ENCODE peak calls at places on chromosomes 4 and X, in seven cellular contexts. One of them, this sample, is unnamed.

GRCh38 chrX:79169484-79169883 is 25.0 kb downstream of the GPR174 start:
- DNase-seq in NCI-H1105: no peak
- DNase-seq in HFF-Myc: no peak
- DNase-seq in K562: no peak
- DNase-seq in NCI-H1092: no peak
- DNase-seq in pancreas: no peak
- DNase-seq in cardiac fibroblast: no peak
- DNase-seq in this sample: no peak

GRCh38 chr4:36420111-36420679 is 138.8 kb downstream of the DTHD1 start:
- DNase-seq in NCI-H1105: no peak
- DNase-seq in HFF-Myc: no peak
- DNase-seq in K562: no peak
- DNase-seq in NCI-H1092: no peak
- DNase-seq in pancreas: no peak
- DNase-seq in cardiac fibroblast: no peak
- DNase-seq in this sample: no peak

GRCh38 chr4:182648766-182649165 is 268.4 kb downstream of the DCTD start:
- DNase-seq in NCI-H1105: no peak
- DNase-seq in HFF-Myc: no peak
- DNase-seq in K562: no peak
- DNase-seq in NCI-H1092: no peak
- DNase-seq in pancreas: no peak
- DNase-seq in cardiac fibroblast: no peak
- DNase-seq in this sample: no peak

GRCh38 chr4:164169591-164169990 is 584.3 kb upstream of the SMIM31 start:
- DNase-seq in NCI-H1105: no peak
- DNase-seq in HFF-Myc: no peak
- DNase-seq in K562: no peak
- DNase-seq in NCI-H1092: no peak
- DNase-seq in pancreas: no peak
- DNase-seq in cardiac fibroblast: no peak
- DNase-seq in this sample: no peak

GRCh38 chrX:84258708-84259107 is 70.7 kb upstream of the RPS6KA6 start:
- DNase-seq in NCI-H1105: no peak
- DNase-seq in HFF-Myc: no peak
- DNase-seq in K562: no peak
- DNase-seq in NCI-H1092: no peak
- DNase-seq in pancreas: no peak
- DNase-seq in cardiac fibroblast: no peak
- DNase-seq in this sample: no peak

GRCh38 chr4:165293927-165294649 is 33.4 kb upstream of the MSMO1 start:
- DNase-seq in NCI-H1105: no peak
- DNase-seq in HFF-Myc: no peak
- DNase-seq in K562: no peak
- DNase-seq in NCI-H1092: no peak
- DNase-seq in pancreas: no peak
- DNase-seq in cardiac fibroblast: no peak
- DNase-seq in this sample: no peak

GRCh38 chr4:57109847-57110634 is at the start of gene IGFBP7:
- DNase-seq in NCI-H1105: no peak
- DNase-seq in HFF-Myc: no peak
- DNase-seq in K562: peak
- DNase-seq in NCI-H1092: no peak
- DNase-seq in pancreas: peak
- DNase-seq in cardiac fibroblast: peak
- DNase-seq in this sample: peak

GRCh38 chr4:5773271-5773555 is 62.2 kb downstream of the EVC start:
- DNase-seq in NCI-H1105: no peak
- DNase-seq in HFF-Myc: peak
- DNase-seq in K562: no peak
- DNase-seq in NCI-H1092: no peak
- DNase-seq in pancreas: no peak
- DNase-seq in cardiac fibroblast: peak
- DNase-seq in this sample: no peak

GRCh38 chr4:56640907-56641493 is 40.1 kb downstream of the HOPX start:
- DNase-seq in NCI-H1105: no peak
- DNase-seq in HFF-Myc: no peak
- DNase-seq in K562: no peak
- DNase-seq in NCI-H1092: no peak
- DNase-seq in pancreas: no peak
- DNase-seq in cardiac fibroblast: no peak
- DNase-seq in this sample: no peak

GRCh38 chr4:56723201-56723605 is 42.1 kb upstream of the HOPX start:
- DNase-seq in NCI-H1105: no peak
- DNase-seq in HFF-Myc: no peak
- DNase-seq in K562: no peak
- DNase-seq in NCI-H1092: no peak
- DNase-seq in pancreas: no peak
- DNase-seq in cardiac fibroblast: no peak
- DNase-seq in this sample: no peak

GRCh38 chrX:107674480-107675364 is 46.4 kb downstream of the PRPS1 start:
- DNase-seq in NCI-H1105: no peak
- DNase-seq in HFF-Myc: no peak
- DNase-seq in K562: peak
- DNase-seq in NCI-H1092: no peak
- DNase-seq in pancreas: no peak
- DNase-seq in cardiac fibroblast: peak
- DNase-seq in this sample: peak

GRCh38 chr4:44670466-44671199 is 7.6 kb upstream of the GUF1 start:
- DNase-seq in NCI-H1105: no peak
- DNase-seq in HFF-Myc: no peak
- DNase-seq in K562: no peak
- DNase-seq in NCI-H1092: no peak
- DNase-seq in pancreas: no peak
- DNase-seq in cardiac fibroblast: no peak
- DNase-seq in this sample: no peak

GRCh38 chr4:83252782-83253405 is 31.7 kb downstream of the COQ2 start:
- DNase-seq in NCI-H1105: peak
- DNase-seq in HFF-Myc: no peak
- DNase-seq in K562: peak
- DNase-seq in NCI-H1092: peak
- DNase-seq in pancreas: peak
- DNase-seq in cardiac fibroblast: peak
- DNase-seq in this sample: peak

GRCh38 chr4:123349401-123350190 is 47.0 kb upstream of the SPRY1 start:
- DNase-seq in NCI-H1105: no peak
- DNase-seq in HFF-Myc: no peak
- DNase-seq in K562: peak
- DNase-seq in NCI-H1092: no peak
- DNase-seq in pancreas: no peak
- DNase-seq in cardiac fibroblast: no peak
- DNase-seq in this sample: no peak

GRCh38 chrX:22234380-22234779 is 38.3 kb upstream of the CBLL2 start:
- DNase-seq in NCI-H1105: no peak
- DNase-seq in HFF-Myc: no peak
- DNase-seq in K562: no peak
- DNase-seq in NCI-H1092: no peak
- DNase-seq in pancreas: no peak
- DNase-seq in cardiac fibroblast: no peak
- DNase-seq in this sample: no peak

GRCh38 chr4:107740950-107741701 is 21.1 kb upstream of the PAPSS1 start:
- DNase-seq in NCI-H1105: no peak
- DNase-seq in HFF-Myc: peak
- DNase-seq in K562: no peak
- DNase-seq in NCI-H1092: no peak
- DNase-seq in pancreas: peak
- DNase-seq in cardiac fibroblast: peak
- DNase-seq in this sample: peak

GRCh38 chr4:88963817-88964216 is 93.2 kb downstream of the FAM13A start:
- DNase-seq in NCI-H1105: no peak
- DNase-seq in HFF-Myc: no peak
- DNase-seq in K562: no peak
- DNase-seq in NCI-H1092: no peak
- DNase-seq in pancreas: no peak
- DNase-seq in cardiac fibroblast: peak
- DNase-seq in this sample: no peak

GRCh38 chr4:105951198-105951597 is 55.9 kb downstream of the NPNT start:
- DNase-seq in NCI-H1105: no peak
- DNase-seq in HFF-Myc: no peak
- DNase-seq in K562: no peak
- DNase-seq in NCI-H1092: no peak
- DNase-seq in pancreas: no peak
- DNase-seq in cardiac fibroblast: peak
- DNase-seq in this sample: no peak

GRCh38 chr4:6035786-6036185 is 17.6 kb upstream of the C4orf50 start:
- DNase-seq in NCI-H1105: no peak
- DNase-seq in HFF-Myc: no peak
- DNase-seq in K562: no peak
- DNase-seq in NCI-H1092: no peak
- DNase-seq in pancreas: no peak
- DNase-seq in cardiac fibroblast: no peak
- DNase-seq in this sample: no peak

GRCh38 chr4:105950701-105951100 is 55.4 kb downstream of the NPNT start:
- DNase-seq in NCI-H1105: no peak
- DNase-seq in HFF-Myc: no peak
- DNase-seq in K562: no peak
- DNase-seq in NCI-H1092: no peak
- DNase-seq in pancreas: no peak
- DNase-seq in cardiac fibroblast: no peak
- DNase-seq in this sample: no peak

GRCh38 chrX:76428243-76429130 is 977 bp downstream of the MAGEE1 start:
- DNase-seq in NCI-H1105: peak
- DNase-seq in HFF-Myc: no peak
- DNase-seq in K562: no peak
- DNase-seq in NCI-H1092: peak
- DNase-seq in pancreas: peak
- DNase-seq in cardiac fibroblast: no peak
- DNase-seq in this sample: peak

GRCh38 chr4:54539500-54540029 is 118.2 kb upstream of the KIT start:
- DNase-seq in NCI-H1105: no peak
- DNase-seq in HFF-Myc: no peak
- DNase-seq in K562: peak
- DNase-seq in NCI-H1092: peak
- DNase-seq in pancreas: peak
- DNase-seq in cardiac fibroblast: peak
- DNase-seq in this sample: peak

GRCh38 chr4:81519856-81520255 is 48.1 kb upstream of the RASGEF1B start:
- DNase-seq in NCI-H1105: no peak
- DNase-seq in HFF-Myc: no peak
- DNase-seq in K562: no peak
- DNase-seq in NCI-H1092: no peak
- DNase-seq in pancreas: no peak
- DNase-seq in cardiac fibroblast: no peak
- DNase-seq in this sample: no peak

GRCh38 chr4:15003891-15004700 is 1.8 kb downstream of the CPEB2 start:
- DNase-seq in NCI-H1105: no peak
- DNase-seq in HFF-Myc: no peak
- DNase-seq in K562: peak
- DNase-seq in NCI-H1092: no peak
- DNase-seq in pancreas: peak
- DNase-seq in cardiac fibroblast: no peak
- DNase-seq in this sample: peak

GRCh38 chrX:63250253-63250868 is 100.8 kb downstream of the SPIN4 start:
- DNase-seq in NCI-H1105: no peak
- DNase-seq in HFF-Myc: peak
- DNase-seq in K562: peak
- DNase-seq in NCI-H1092: no peak
- DNase-seq in pancreas: peak
- DNase-seq in cardiac fibroblast: peak
- DNase-seq in this sample: peak

GRCh38 chr4:174873931-174874330 is 44.2 kb upstream of the ADAM29 start:
- DNase-seq in NCI-H1105: no peak
- DNase-seq in HFF-Myc: no peak
- DNase-seq in K562: peak
- DNase-seq in NCI-H1092: peak
- DNase-seq in pancreas: no peak
- DNase-seq in cardiac fibroblast: peak
- DNase-seq in this sample: no peak

GRCh38 chrX:145002776-145003175 is 244.5 kb upstream of the SPANXN1 start:
- DNase-seq in NCI-H1105: no peak
- DNase-seq in HFF-Myc: no peak
- DNase-seq in K562: no peak
- DNase-seq in NCI-H1092: no peak
- DNase-seq in pancreas: no peak
- DNase-seq in cardiac fibroblast: peak
- DNase-seq in this sample: no peak

GRCh38 chr4:31261632-31262031 is 541.5 kb downstream of the PCDH7 start:
- DNase-seq in NCI-H1105: no peak
- DNase-seq in HFF-Myc: no peak
- DNase-seq in K562: no peak
- DNase-seq in NCI-H1092: no peak
- DNase-seq in pancreas: no peak
- DNase-seq in cardiac fibroblast: no peak
- DNase-seq in this sample: no peak

GRCh38 chr4:186485621-186486062 is 69.7 kb downstream of the MTNR1A start:
- DNase-seq in NCI-H1105: peak
- DNase-seq in HFF-Myc: peak
- DNase-seq in K562: no peak
- DNase-seq in NCI-H1092: peak
- DNase-seq in pancreas: no peak
- DNase-seq in cardiac fibroblast: peak
- DNase-seq in this sample: no peak

GRCh38 chr4:26069218-26069617 is 155.2 kb downstream of the SMIM20 start:
- DNase-seq in NCI-H1105: no peak
- DNase-seq in HFF-Myc: no peak
- DNase-seq in K562: peak
- DNase-seq in NCI-H1092: no peak
- DNase-seq in pancreas: no peak
- DNase-seq in cardiac fibroblast: peak
- DNase-seq in this sample: no peak